ENCODE peak calls at places on chromosomes 3 and 15, in four cellular contexts. I, Y, Q and G are unnamed samples.
A peak's percentile ranks its signal among the peaks of the same experiment; 100 is the strongest.

GRCh38 chr3:62876064-62876463 is 848 bp upstream of the CADPS start:
- DNase-seq in Y (peak; percentile 68), Q (no peak), I (no peak), G (no peak)

GRCh38 chr15:73781038-73781925 is 28.1 kb upstream of the INSYN1 start:
- DNase-seq in Q (no peak), Y (no peak), I (no peak), G (no peak)

GRCh38 chr15:38042707-38043445 is 108.4 kb downstream of the TMCO5A start:
- DNase-seq in I (no peak), Q (no peak), Y (no peak), G (no peak)

GRCh38 chr3:62462097-62462789 is 88.9 kb upstream of the FEZF2 start:
- DNase-seq in I (no peak), Q (no peak), Y (no peak), G (no peak)

GRCh38 chr15:43274136-43274535 is 7.4 kb upstream of the TGM5 start:
- DNase-seq in Y (no peak), I (peak; percentile 83), Q (no peak), G (no peak)

GRCh38 chr3:186532641-186533072 is 11.5 kb downstream of the CRYGS start:
- DNase-seq in Y (no peak), Q (no peak), I (no peak), G (no peak)

GRCh38 chr3:28207000-28207733 is 34.3 kb upstream of the CMC1 start:
- DNase-seq in Q (no peak), Y (no peak), I (no peak), G (no peak)

GRCh38 chr3:194306109-194306686 is 44.9 kb downstream of the CPN2 start:
- DNase-seq in I (no peak), Y (no peak), Q (peak; percentile 69), G (no peak)

GRCh38 chr3:30553641-30554316 is 52.6 kb upstream of the TGFBR2 start:
- DNase-seq in Y (no peak), Q (no peak), I (no peak), G (no peak)

GRCh38 chr3:133849346-133849745 is 43.7 kb downstream of the SRPRB start:
- DNase-seq in I (no peak), Y (no peak), Q (no peak), G (no peak)

GRCh38 chr3:175941352-175941751 is 1082.2 kb downstream of the NAALADL2 start:
- DNase-seq in Q (no peak), Y (no peak), I (no peak), G (no peak)

GRCh38 chr3:98897701-98898100 is 3.8 kb downstream of the DCBLD2 start:
- DNase-seq in Q (no peak), I (no peak), Y (no peak), G (no peak)

GRCh38 chr3:43236008-43236407 is 50.3 kb upstream of the SNRK start:
- DNase-seq in Q (no peak), I (no peak), Y (no peak), G (no peak)

GRCh38 chr15:101676965-101677364 is 24.8 kb upstream of the TM2D3 start:
- DNase-seq in Y (no peak), I (no peak), Q (no peak), G (no peak)

GRCh38 chr15:48559270-48559669 is 86.2 kb downstream of the FBN1 start:
- DNase-seq in I (no peak), Y (no peak), Q (no peak), G (no peak)

GRCh38 chr3:23752126-23752525 is 53.6 kb upstream of the UBE2E1 start:
- DNase-seq in Y (no peak), Q (no peak), I (no peak), G (no peak)

GRCh38 chr3:114745322-114746240 is 401.5 kb downstream of the ZBTB20 start:
- DNase-seq in I (no peak), Y (no peak), Q (no peak), G (no peak)

GRCh38 chr3:168250415-168250861 is 154.7 kb upstream of the GOLIM4 start:
- DNase-seq in I (no peak), Q (no peak), Y (no peak), G (no peak)

GRCh38 chr3:168248383-168249047 is 152.8 kb upstream of the GOLIM4 start:
- DNase-seq in Y (peak; percentile 69), I (no peak), Q (no peak), G (no peak)

GRCh38 chr3:168249048-168249538 is 153.4 kb upstream of the GOLIM4 start:
- DNase-seq in Q (no peak), I (no peak), Y (peak; percentile 25), G (no peak)

GRCh38 chr3:168251371-168251770 is 155.6 kb upstream of the GOLIM4 start:
- DNase-seq in Y (no peak), Q (no peak), I (no peak), G (no peak)

GRCh38 chr3:168249539-168250414 is 154.1 kb upstream of the GOLIM4 start:
- DNase-seq in I (peak; percentile 40), Y (peak; percentile 86), Q (no peak), G (no peak)
- H3K27me3 ChIP-seq in I (no peaks in the 10 kb centered on the region), Y (peaks cover 3% of the 10 kb centered on the region), Q (no peaks in the 10 kb centered on the region), G (no peaks in the 10 kb centered on the region)

DNA sequence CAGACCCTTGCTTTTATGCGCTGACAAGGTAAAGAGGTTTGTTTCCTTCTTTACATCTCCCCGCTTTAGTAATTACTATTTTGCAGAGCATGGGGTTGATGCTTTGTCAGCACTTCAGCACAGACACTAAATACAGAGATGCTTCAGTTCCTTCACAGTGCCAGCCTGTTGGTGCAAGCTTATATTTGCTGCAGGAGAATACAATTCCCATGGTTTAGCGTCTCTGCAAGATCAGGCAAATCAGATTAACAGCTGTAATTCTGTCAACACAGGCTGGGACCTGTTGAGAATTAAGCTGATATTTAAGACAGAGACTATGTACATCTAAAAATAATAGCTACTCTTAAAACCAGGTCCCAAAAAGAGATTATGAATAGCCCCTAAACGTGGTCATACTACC is 2.9 kb downstream of the FMN1 start:
- DNase-seq in I (no peak), Y (no peak), Q (no peak), G (no peak)
- H3K27me3 ChIP-seq in I (no peaks in the 10 kb centered on the region), Y (no peaks in the 10 kb centered on the region), Q (no peaks in the 10 kb centered on the region), G (no peaks in the 10 kb centered on the region)

GRCh38 chr3:10594915-10595314 is 89.5 kb upstream of the ATP2B2 start:
- DNase-seq in Y (no peak), I (no peak), Q (peak; percentile 19), G (no peak)
- H3K27me3 ChIP-seq in Y (no peaks in the 10 kb centered on the region), I (no peaks in the 10 kb centered on the region), Q (no peaks in the 10 kb centered on the region), G (no peaks in the 10 kb centered on the region)

GRCh38 chr3:176951144-176951543 is 246.1 kb downstream of the TBL1XR1 start:
- DNase-seq in Y (no peak), I (no peak), Q (no peak), G (no peak)
- H3K27me3 ChIP-seq in Y (no peaks in the 10 kb centered on the region), I (no peaks in the 10 kb centered on the region), Q (no peaks in the 10 kb centered on the region), G (no peaks in the 10 kb centered on the region)

DNA sequence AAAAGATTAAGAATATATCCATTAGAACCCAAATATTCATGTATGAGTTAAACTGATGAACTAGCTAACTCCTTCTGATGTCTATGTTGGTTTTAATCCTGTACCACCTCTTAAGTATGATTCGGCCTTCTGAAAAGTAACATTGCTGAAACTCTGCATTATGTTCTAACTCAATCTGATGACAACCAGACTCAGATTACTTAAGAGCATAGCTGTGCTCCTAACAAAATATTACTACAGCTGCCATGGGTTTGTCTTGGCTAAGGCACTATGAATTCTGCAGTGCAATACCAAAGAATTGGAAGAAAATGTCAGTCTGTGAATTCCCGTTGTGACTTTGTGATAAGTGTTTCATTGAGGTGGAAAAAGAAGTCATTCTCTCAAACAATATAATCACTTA is 224.4 kb downstream of the ZMAT3 start:
- DNase-seq in Q (no peak), I (no peak), Y (no peak), G (no peak)
- H3K27me3 ChIP-seq in Q (no peaks in the 10 kb centered on the region), I (no peaks in the 10 kb centered on the region), Y (no peaks in the 10 kb centered on the region), G (no peaks in the 10 kb centered on the region)

DNA sequence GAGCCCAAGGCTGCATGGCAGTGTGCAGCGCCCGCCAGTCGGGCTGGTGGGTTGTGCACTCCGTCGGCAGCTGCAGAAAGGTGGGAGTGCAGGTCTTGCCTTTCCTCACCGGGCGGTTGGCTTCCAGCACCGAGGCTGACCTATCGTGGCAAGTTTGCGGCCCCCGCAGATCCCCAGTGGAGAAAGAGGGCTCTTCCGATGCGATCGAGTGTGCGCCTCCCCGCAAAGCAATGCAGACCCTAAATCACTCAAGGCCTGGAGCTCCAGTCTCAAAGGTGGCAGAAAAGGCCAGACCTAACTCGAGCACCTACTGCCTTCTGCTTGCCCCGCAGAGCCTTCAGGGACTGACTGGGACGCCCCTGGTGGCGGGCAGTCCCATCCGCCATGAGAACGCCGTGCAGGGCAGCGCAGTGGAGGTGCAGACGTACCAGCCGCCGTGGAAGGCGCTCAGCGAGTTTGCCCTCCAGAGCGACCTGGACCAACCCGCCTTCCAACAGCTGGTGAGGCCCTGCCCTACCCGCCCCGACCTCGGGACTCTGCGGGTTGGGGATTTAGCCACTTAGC is 4.3 kb downstream of the ISL2 start:
- DNase-seq in I (no peak), Y (peak; percentile 73), Q (peak; percentile 34), G (no peak)
- H3K27me3 ChIP-seq in I (peaks cover 28% of the 10 kb centered on the region), Y (peaks cover 19% of the 10 kb centered on the region), Q (peaks cover 85% of the 10 kb centered on the region), G (peaks cover 9% of the 10 kb centered on the region)

GRCh38 chr15:76187151-76187550 is 124.1 kb downstream of the ETFA start:
- DNase-seq in Y (no peak), I (no peak), Q (no peak), G (no peak)

GRCh38 chr15:76190767-76191538 is 120.3 kb downstream of the ETFA start:
- DNase-seq in Q (peak; percentile 42), Y (peak; percentile 92), I (peak; percentile 62), G (no peak)

GRCh38 chr15:76191539-76192244 is 119.6 kb downstream of the ETFA start:
- DNase-seq in Y (no peak), I (no peak), Q (no peak), G (no peak)

GRCh38 chr15:76190070-76190564 is 121.2 kb downstream of the ETFA start:
- DNase-seq in I (no peak), Y (no peak), Q (no peak), G (no peak)

DNA sequence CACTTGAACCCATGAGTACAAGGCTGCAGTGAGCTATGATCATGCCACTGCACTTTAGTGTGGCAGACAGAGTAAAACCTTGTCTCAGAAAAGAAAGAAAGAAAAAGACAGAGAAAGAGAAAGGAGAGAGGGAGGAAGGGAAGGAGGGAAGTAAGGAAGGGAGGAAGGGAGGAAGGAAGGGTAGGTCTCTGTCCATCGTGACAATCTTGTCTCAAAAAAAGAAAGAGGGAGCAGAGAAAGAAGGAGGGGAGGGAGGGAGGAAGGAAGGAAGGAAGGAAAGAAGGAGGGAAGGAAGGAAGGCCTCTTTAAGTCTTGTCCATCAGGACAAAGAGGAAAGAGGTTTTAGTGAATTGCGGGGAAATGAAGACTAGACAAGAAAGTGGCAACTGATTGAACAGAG is 122.2 kb downstream of the ETFA start:
- DNase-seq in Q (no peak), I (no peak), Y (no peak), G (no peak)
- H3K27me3 ChIP-seq in Q (peaks cover 4% of the 10 kb centered on the region), I (no peaks in the 10 kb centered on the region), Y (no peaks in the 10 kb centered on the region), G (no peaks in the 10 kb centered on the region)